ENCODE peak calls at places on chromosome 2, in seven cellular contexts. One of them, this sample, is unnamed.

GRCh38 chr2:156436477-156437085 is 402 bp downstream of the GPD2 start:
- DNase-seq in lower lobe of right lung: no peak
- DNase-seq in GM10248: peak
- DNase-seq in mucosa of descending colon: no peak
- DNase-seq in neural progenitor cell: peak
- DNase-seq in heart left ventricle: peak
- DNase-seq in cardiac fibroblast: peak
- DNase-seq in this sample: no peak

GRCh38 chr2:42342061-42342794 is 18.8 kb downstream of the COX7A2L start:
- DNase-seq in lower lobe of right lung: no peak
- DNase-seq in GM10248: no peak
- DNase-seq in mucosa of descending colon: no peak
- DNase-seq in neural progenitor cell: no peak
- DNase-seq in heart left ventricle: peak
- DNase-seq in cardiac fibroblast: peak
- DNase-seq in this sample: no peak

GRCh38 chr2:23436346-23437099 is 51.5 kb downstream of the KLHL29 start:
- DNase-seq in lower lobe of right lung: no peak
- DNase-seq in GM10248: no peak
- DNase-seq in mucosa of descending colon: no peak
- DNase-seq in neural progenitor cell: no peak
- DNase-seq in heart left ventricle: no peak
- DNase-seq in cardiac fibroblast: no peak
- DNase-seq in this sample: no peak

GRCh38 chr2:16890081-16890480 is 224.4 kb upstream of the CYRIA start:
- DNase-seq in lower lobe of right lung: no peak
- DNase-seq in GM10248: no peak
- DNase-seq in mucosa of descending colon: no peak
- DNase-seq in neural progenitor cell: peak
- DNase-seq in heart left ventricle: no peak
- DNase-seq in cardiac fibroblast: no peak
- DNase-seq in this sample: no peak

GRCh38 chr2:127075821-127076220 is 31.1 kb downstream of the BIN1 start:
- DNase-seq in lower lobe of right lung: no peak
- DNase-seq in GM10248: no peak
- DNase-seq in mucosa of descending colon: no peak
- DNase-seq in neural progenitor cell: no peak
- DNase-seq in heart left ventricle: no peak
- DNase-seq in cardiac fibroblast: no peak
- DNase-seq in this sample: no peak

GRCh38 chr2:230908595-230909191 is 16.3 kb downstream of the GPR55 start:
- DNase-seq in lower lobe of right lung: no peak
- DNase-seq in GM10248: no peak
- DNase-seq in mucosa of descending colon: peak
- DNase-seq in neural progenitor cell: no peak
- DNase-seq in heart left ventricle: no peak
- DNase-seq in cardiac fibroblast: peak
- DNase-seq in this sample: no peak

GRCh38 chr2:26241928-26242436 is 2.5 kb downstream of the HADHA start:
- DNase-seq in lower lobe of right lung: no peak
- DNase-seq in GM10248: no peak
- DNase-seq in mucosa of descending colon: no peak
- DNase-seq in neural progenitor cell: no peak
- DNase-seq in heart left ventricle: no peak
- DNase-seq in cardiac fibroblast: no peak
- DNase-seq in this sample: no peak

GRCh38 chr2:31937741-31938140 is 73.1 kb downstream of the MEMO1 start:
- DNase-seq in lower lobe of right lung: no peak
- DNase-seq in GM10248: no peak
- DNase-seq in mucosa of descending colon: no peak
- DNase-seq in neural progenitor cell: no peak
- DNase-seq in heart left ventricle: no peak
- DNase-seq in cardiac fibroblast: no peak
- DNase-seq in this sample: no peak

GRCh38 chr2:234494361-234495075 is 2.4 kb downstream of the ARL4C start:
- DNase-seq in lower lobe of right lung: no peak
- DNase-seq in GM10248: no peak
- DNase-seq in mucosa of descending colon: no peak
- DNase-seq in neural progenitor cell: peak
- DNase-seq in heart left ventricle: no peak
- DNase-seq in cardiac fibroblast: peak
- DNase-seq in this sample: no peak

GRCh38 chr2:240868286-240869108 is at the start of gene AGXT:
- DNase-seq in lower lobe of right lung: no peak
- DNase-seq in GM10248: no peak
- DNase-seq in mucosa of descending colon: peak
- DNase-seq in neural progenitor cell: no peak
- DNase-seq in heart left ventricle: no peak
- DNase-seq in cardiac fibroblast: peak
- DNase-seq in this sample: no peak

GRCh38 chr2:211867845-211868361 is 670.7 kb downstream of the ERBB4 start:
- DNase-seq in lower lobe of right lung: no peak
- DNase-seq in GM10248: peak
- DNase-seq in mucosa of descending colon: no peak
- DNase-seq in neural progenitor cell: no peak
- DNase-seq in heart left ventricle: no peak
- DNase-seq in cardiac fibroblast: no peak
- DNase-seq in this sample: no peak

GRCh38 chr2:70962885-70963878 is 15.2 kb upstream of the ANKRD53 start:
- DNase-seq in lower lobe of right lung: no peak
- DNase-seq in GM10248: no peak
- DNase-seq in mucosa of descending colon: no peak
- DNase-seq in neural progenitor cell: no peak
- DNase-seq in heart left ventricle: peak
- DNase-seq in cardiac fibroblast: no peak
- DNase-seq in this sample: no peak
- TF ChIP-seq CTCF in lower lobe of right lung: no peak
- TF ChIP-seq CTCF in GM10248: no peak
- TF ChIP-seq CTCF in mucosa of descending colon: no peak
- TF ChIP-seq CTCF in neural progenitor cell: no peak
- TF ChIP-seq CTCF in heart left ventricle: no peak
- TF ChIP-seq CTCF in cardiac fibroblast: no peak
- TF ChIP-seq CTCF in this sample: no peak

GRCh38 chr2:134705861-134706586 is 12.8 kb downstream of the TMEM163 start:
- DNase-seq in lower lobe of right lung: no peak
- DNase-seq in GM10248: no peak
- DNase-seq in mucosa of descending colon: no peak
- DNase-seq in neural progenitor cell: peak
- DNase-seq in heart left ventricle: no peak
- DNase-seq in cardiac fibroblast: no peak
- DNase-seq in this sample: no peak
- TF ChIP-seq CTCF in lower lobe of right lung: no peak
- TF ChIP-seq CTCF in GM10248: no peak
- TF ChIP-seq CTCF in mucosa of descending colon: no peak
- TF ChIP-seq CTCF in neural progenitor cell: no peak
- TF ChIP-seq CTCF in heart left ventricle: no peak
- TF ChIP-seq CTCF in cardiac fibroblast: no peak
- TF ChIP-seq CTCF in this sample: no peak

GRCh38 chr2:19312949-19313348 is 45.5 kb downstream of the OSR1 start:
- DNase-seq in lower lobe of right lung: no peak
- DNase-seq in GM10248: peak
- DNase-seq in mucosa of descending colon: no peak
- DNase-seq in neural progenitor cell: peak
- DNase-seq in heart left ventricle: no peak
- DNase-seq in cardiac fibroblast: peak
- DNase-seq in this sample: no peak
- TF ChIP-seq CTCF in lower lobe of right lung: peak
- TF ChIP-seq CTCF in GM10248: no peak
- TF ChIP-seq CTCF in mucosa of descending colon: no peak
- TF ChIP-seq CTCF in neural progenitor cell: peak
- TF ChIP-seq CTCF in heart left ventricle: peak
- TF ChIP-seq CTCF in cardiac fibroblast: peak
- TF ChIP-seq CTCF in this sample: peak

GRCh38 chr2:854460-854859 is 96.2 kb upstream of the SNTG2 start:
- DNase-seq in lower lobe of right lung: no peak
- DNase-seq in GM10248: peak
- DNase-seq in mucosa of descending colon: peak
- DNase-seq in neural progenitor cell: peak
- DNase-seq in heart left ventricle: no peak
- DNase-seq in cardiac fibroblast: peak
- DNase-seq in this sample: peak
- TF ChIP-seq CTCF in lower lobe of right lung: peak
- TF ChIP-seq CTCF in GM10248: peak
- TF ChIP-seq CTCF in mucosa of descending colon: peak
- TF ChIP-seq CTCF in neural progenitor cell: peak
- TF ChIP-seq CTCF in heart left ventricle: peak
- TF ChIP-seq CTCF in cardiac fibroblast: peak
- TF ChIP-seq CTCF in this sample: peak

GRCh38 chr2:109130726-109130995 is 1.7 kb downstream of the SH3RF3 start:
- DNase-seq in lower lobe of right lung: no peak
- DNase-seq in GM10248: no peak
- DNase-seq in mucosa of descending colon: no peak
- DNase-seq in neural progenitor cell: no peak
- DNase-seq in heart left ventricle: no peak
- DNase-seq in cardiac fibroblast: no peak
- DNase-seq in this sample: no peak

GRCh38 chr2:109128048-109128465 is 948 bp upstream of the SH3RF3 start:
- DNase-seq in lower lobe of right lung: peak
- DNase-seq in GM10248: peak
- DNase-seq in mucosa of descending colon: peak
- DNase-seq in neural progenitor cell: peak
- DNase-seq in heart left ventricle: peak
- DNase-seq in cardiac fibroblast: peak
- DNase-seq in this sample: peak

GRCh38 chr2:109128466-109129355 is at the start of gene SH3RF3:
- DNase-seq in lower lobe of right lung: peak
- DNase-seq in GM10248: peak
- DNase-seq in mucosa of descending colon: peak
- DNase-seq in neural progenitor cell: peak
- DNase-seq in heart left ventricle: peak
- DNase-seq in cardiac fibroblast: peak
- DNase-seq in this sample: peak

GRCh38 chr2:109129921-109130725 is 1.1 kb downstream of the SH3RF3 start:
- DNase-seq in lower lobe of right lung: peak
- DNase-seq in GM10248: no peak
- DNase-seq in mucosa of descending colon: no peak
- DNase-seq in neural progenitor cell: peak
- DNase-seq in heart left ventricle: no peak
- DNase-seq in cardiac fibroblast: no peak
- DNase-seq in this sample: no peak

DNA sequence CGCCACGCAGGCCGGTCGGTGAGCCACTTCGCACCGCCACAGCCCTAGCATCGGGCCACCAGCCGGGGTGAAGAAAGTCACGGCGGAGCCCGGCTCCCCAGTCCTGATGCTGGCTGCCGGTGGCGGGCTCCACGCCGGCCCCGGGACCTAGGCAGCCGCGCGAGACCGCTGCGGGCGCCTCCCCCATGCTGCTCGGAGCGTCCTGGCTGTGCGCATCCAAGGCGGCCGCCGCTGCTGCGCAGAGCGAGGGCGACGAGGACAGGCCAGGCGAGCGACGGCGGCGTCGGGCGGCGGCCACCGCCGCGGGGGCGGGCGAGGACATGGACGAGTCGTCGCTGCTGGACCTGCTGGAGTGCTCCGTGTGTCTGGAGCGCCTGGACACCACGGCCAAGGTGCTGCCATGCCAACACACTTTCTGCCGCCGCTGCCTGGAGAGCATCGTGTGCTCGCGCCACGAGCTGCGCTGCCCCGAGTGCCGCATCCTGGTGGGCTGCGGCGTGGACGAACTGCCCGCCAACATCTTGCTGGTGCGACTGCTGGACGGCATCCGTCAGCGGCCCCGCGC is 433 bp downstream of the SH3RF3 start:
- DNase-seq in lower lobe of right lung: peak
- DNase-seq in GM10248: no peak
- DNase-seq in mucosa of descending colon: peak
- DNase-seq in neural progenitor cell: peak
- DNase-seq in heart left ventricle: peak
- DNase-seq in cardiac fibroblast: peak
- DNase-seq in this sample: no peak
- TF ChIP-seq CTCF in lower lobe of right lung: no peak
- TF ChIP-seq CTCF in GM10248: no peak
- TF ChIP-seq CTCF in mucosa of descending colon: no peak
- TF ChIP-seq CTCF in neural progenitor cell: no peak
- TF ChIP-seq CTCF in heart left ventricle: no peak
- TF ChIP-seq CTCF in cardiac fibroblast: no peak
- TF ChIP-seq CTCF in this sample: no peak

GRCh38 chr2:144071461-144071860 is 448.5 kb downstream of the ZEB2 start:
- DNase-seq in lower lobe of right lung: no peak
- DNase-seq in GM10248: no peak
- DNase-seq in mucosa of descending colon: no peak
- DNase-seq in neural progenitor cell: no peak
- DNase-seq in heart left ventricle: no peak
- DNase-seq in cardiac fibroblast: peak
- DNase-seq in this sample: no peak
- TF ChIP-seq CTCF in lower lobe of right lung: no peak
- TF ChIP-seq CTCF in GM10248: no peak
- TF ChIP-seq CTCF in mucosa of descending colon: no peak
- TF ChIP-seq CTCF in neural progenitor cell: no peak
- TF ChIP-seq CTCF in heart left ventricle: peak
- TF ChIP-seq CTCF in cardiac fibroblast: peak
- TF ChIP-seq CTCF in this sample: no peak

GRCh38 chr2:95393901-95394300 is 8.6 kb upstream of the FAHD2A start:
- DNase-seq in lower lobe of right lung: peak
- DNase-seq in GM10248: no peak
- DNase-seq in mucosa of descending colon: no peak
- DNase-seq in neural progenitor cell: no peak
- DNase-seq in heart left ventricle: no peak
- DNase-seq in cardiac fibroblast: no peak
- DNase-seq in this sample: no peak

GRCh38 chr2:95391641-95392310 is 10.7 kb upstream of the FAHD2A start:
- DNase-seq in lower lobe of right lung: no peak
- DNase-seq in GM10248: peak
- DNase-seq in mucosa of descending colon: no peak
- DNase-seq in neural progenitor cell: no peak
- DNase-seq in heart left ventricle: no peak
- DNase-seq in cardiac fibroblast: no peak
- DNase-seq in this sample: no peak

GRCh38 chr2:95390881-95391321 is 11.6 kb upstream of the FAHD2A start:
- DNase-seq in lower lobe of right lung: no peak
- DNase-seq in GM10248: no peak
- DNase-seq in mucosa of descending colon: no peak
- DNase-seq in neural progenitor cell: no peak
- DNase-seq in heart left ventricle: no peak
- DNase-seq in cardiac fibroblast: no peak
- DNase-seq in this sample: no peak

GRCh38 chr2:95392320-95392719 is 10.2 kb upstream of the FAHD2A start:
- DNase-seq in lower lobe of right lung: no peak
- DNase-seq in GM10248: no peak
- DNase-seq in mucosa of descending colon: no peak
- DNase-seq in neural progenitor cell: no peak
- DNase-seq in heart left ventricle: no peak
- DNase-seq in cardiac fibroblast: no peak
- DNase-seq in this sample: no peak

GRCh38 chr2:95392730-95393455 is 9.6 kb upstream of the FAHD2A start:
- DNase-seq in lower lobe of right lung: no peak
- DNase-seq in GM10248: peak
- DNase-seq in mucosa of descending colon: no peak
- DNase-seq in neural progenitor cell: no peak
- DNase-seq in heart left ventricle: no peak
- DNase-seq in cardiac fibroblast: no peak
- DNase-seq in this sample: no peak
- TF ChIP-seq CTCF in lower lobe of right lung: no peak
- TF ChIP-seq CTCF in GM10248: no peak
- TF ChIP-seq CTCF in mucosa of descending colon: no peak
- TF ChIP-seq CTCF in neural progenitor cell: peak
- TF ChIP-seq CTCF in heart left ventricle: no peak
- TF ChIP-seq CTCF in cardiac fibroblast: peak
- TF ChIP-seq CTCF in this sample: peak

DNA sequence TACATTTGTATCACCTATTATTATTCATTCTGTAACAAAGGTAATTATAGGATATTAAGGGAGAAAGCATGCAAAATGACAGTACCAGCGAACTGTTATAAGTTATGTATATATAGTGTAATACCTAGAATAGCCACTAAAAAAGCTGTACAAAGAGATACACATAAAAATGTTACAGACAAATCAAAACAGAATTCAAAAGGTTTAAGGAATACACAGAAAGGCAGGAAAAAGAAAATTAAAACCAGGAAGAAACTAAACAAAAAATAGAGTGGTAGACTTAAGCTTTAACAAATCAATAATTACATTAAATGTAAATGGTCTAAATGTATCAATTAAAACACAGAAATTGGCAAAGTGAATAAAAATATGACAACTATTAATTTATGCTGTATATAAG is 176.4 kb upstream of the REV1 start:
- DNase-seq in lower lobe of right lung: no peak
- DNase-seq in GM10248: no peak
- DNase-seq in mucosa of descending colon: no peak
- DNase-seq in neural progenitor cell: no peak
- DNase-seq in heart left ventricle: no peak
- DNase-seq in cardiac fibroblast: no peak
- DNase-seq in this sample: no peak
- TF ChIP-seq CTCF in lower lobe of right lung: no peak
- TF ChIP-seq CTCF in GM10248: no peak
- TF ChIP-seq CTCF in mucosa of descending colon: no peak
- TF ChIP-seq CTCF in neural progenitor cell: no peak
- TF ChIP-seq CTCF in heart left ventricle: no peak
- TF ChIP-seq CTCF in cardiac fibroblast: no peak
- TF ChIP-seq CTCF in this sample: peak

This sample was measured in progenitor cell of endocrine pancreas.